ENCODE peak calls at places on chromosomes 1 and 21, in five cellular contexts. One of them, this sample, is unnamed.

GRCh38 chr1:43531453-43531905 is 796 bp downstream of the PTPRF start:
- DNase-seq in MG63: peak
- DNase-seq in T47D: peak
- DNase-seq in NCI-H2081: no peak
- DNase-seq in frontal cortex: no peak
- DNase-seq in this sample: no peak

GRCh38 chr1:244161111-244161510 is 110.0 kb downstream of the ZBTB18 start:
- DNase-seq in MG63: no peak
- DNase-seq in T47D: no peak
- DNase-seq in NCI-H2081: no peak
- DNase-seq in frontal cortex: no peak
- DNase-seq in this sample: no peak

GRCh38 chr1:95467036-95467435 is 233.0 kb downstream of the RWDD3 start:
- DNase-seq in MG63: no peak
- DNase-seq in T47D: peak
- DNase-seq in NCI-H2081: no peak
- DNase-seq in frontal cortex: no peak
- DNase-seq in this sample: no peak

GRCh38 chr21:27406297-27407009 is 439.6 kb upstream of the ADAMTS5 start:
- DNase-seq in MG63: peak
- DNase-seq in T47D: no peak
- DNase-seq in NCI-H2081: no peak
- DNase-seq in frontal cortex: no peak
- DNase-seq in this sample: no peak

GRCh38 chr1:213511173-213511572 is 460.1 kb downstream of the RPS6KC1 start:
- DNase-seq in MG63: no peak
- DNase-seq in T47D: no peak
- DNase-seq in NCI-H2081: no peak
- DNase-seq in frontal cortex: no peak
- DNase-seq in this sample: no peak

GRCh38 chr1:187987236-187987776 is 1158.6 kb downstream of the PLA2G4A start:
- DNase-seq in MG63: no peak
- DNase-seq in T47D: no peak
- DNase-seq in NCI-H2081: no peak
- DNase-seq in frontal cortex: no peak
- DNase-seq in this sample: no peak

GRCh38 chr1:174877208-174877673 is 122.5 kb upstream of the CACYBP start:
- DNase-seq in MG63: no peak
- DNase-seq in T47D: no peak
- DNase-seq in NCI-H2081: peak
- DNase-seq in frontal cortex: no peak
- DNase-seq in this sample: no peak

GRCh38 chr1:176058686-176059085 is 148.4 kb downstream of the COP1 start:
- DNase-seq in MG63: no peak
- DNase-seq in T47D: peak
- DNase-seq in NCI-H2081: no peak
- DNase-seq in frontal cortex: no peak
- DNase-seq in this sample: no peak

GRCh38 chr1:8409107-8409506 is 91.2 kb downstream of the SLC45A1 start:
- DNase-seq in MG63: peak
- DNase-seq in T47D: peak
- DNase-seq in NCI-H2081: no peak
- DNase-seq in frontal cortex: no peak
- DNase-seq in this sample: peak

GRCh38 chr21:46098303-46099141 is 610 bp downstream of the COL6A2 start:
- DNase-seq in MG63: peak
- DNase-seq in T47D: no peak
- DNase-seq in NCI-H2081: no peak
- DNase-seq in frontal cortex: no peak
- DNase-seq in this sample: no peak

GRCh38 chr1:151047925-151048644 is 534 bp downstream of the C1orf56 start:
- DNase-seq in MG63: peak
- DNase-seq in T47D: peak
- DNase-seq in NCI-H2081: peak
- DNase-seq in frontal cortex: peak
- DNase-seq in this sample: peak